ENCODE peak calls at places on chromosome 19, in four cellular contexts. M is activated naive CD4-positive, alpha-beta T cell treated with anti-CD3 and anti-CD28 coated beads, Interleukin-2, amount 10 ng/mL, durations not matched to agents 7 days and 5 days; B is foreskin fibroblast; S is lower leg skin. R is an unnamed sample.
A peak's percentile ranks its signal among the peaks of the same experiment; 100 is the strongest.

GRCh38 chr19:51136333-51136732 is 5.8 kb upstream of the SIGLEC7 start:
- DNase-seq in M (no peak), S (peak; percentile 66), B (no peak), R (no peak)

GRCh38 chr19:29873024-29873800 is 61.4 kb downstream of the CCNE1 start:
- DNase-seq in S (peak; percentile 90), M (peak; percentile 77), B (peak; percentile 62), R (no peak)

GRCh38 chr19:40693896-40694295 is 3.4 kb upstream of the NUMBL start:
- DNase-seq in B (no peak), S (no peak), M (no peak), R (no peak)

GRCh38 chr19:47095707-47096704 is 17.6 kb downstream of the ZC3H4 start:
- DNase-seq in B (no peak), S (peak; percentile 94), M (no peak), R (peak; percentile 66)

GRCh38 chr19:17538684-17539287 is 16.7 kb upstream of the COLGALT1 start:
- DNase-seq in M (no peak), B (no peak), S (no peak), R (no peak)

GRCh38 chr19:53958168-53958571 is 4.6 kb upstream of the CACNG8 start:
- DNase-seq in M (no peak), B (no peak), S (no peak), R (no peak)

GRCh38 chr19:55370305-55370988 is at the start of gene IL11:
- DNase-seq in M (no peak), S (no peak), B (peak; percentile 83), R (no peak)

GRCh38 chr19:16654151-16654550 is 5.8 kb downstream of the SMIM7 start:
- DNase-seq in S (no peak), M (no peak), B (no peak), R (no peak)

GRCh38 chr19:58572818-58573657 is at the start of gene MZF1:
- DNase-seq in B (peak; percentile 100), S (peak; percentile 100), M (peak; percentile 100), R (peak; percentile 100)

GRCh38 chr19:55353803-55354697 is 469 bp downstream of the COX6B2 start:
- DNase-seq in S (no peak), M (peak; percentile 79), B (peak; percentile 68), R (no peak)

GRCh38 chr19:42461700-42462324 is 19.1 kb upstream of the CXCL17 start:
- DNase-seq in M (no peak), B (no peak), S (no peak), R (no peak)

GRCh38 chr19:41249707-41250423 is 14.3 kb upstream of the HNRNPUL1 start:
- DNase-seq in M (no peak), S (peak; percentile 50), B (no peak), R (no peak)

GRCh38 chr19:3370214-3370720 is 3.9 kb downstream of the NFIC start:
- DNase-seq in M (no peak), B (no peak), S (no peak), R (no peak)

GRCh38 chr19:29499261-29499920 is 26.4 kb upstream of the VSTM2B start:
- DNase-seq in S (no peak), B (no peak), M (no peak), R (no peak)

GRCh38 chr19:15463865-15464371 is 426 bp downstream of the RASAL3 start:
- DNase-seq in B (no peak), S (no peak), M (peak; percentile 90), R (no peak)

GRCh38 chr19:55305491-55305890 is 19.6 kb downstream of the TMEM150B start:
- DNase-seq in S (no peak), B (peak; percentile 37), M (peak; percentile 71), R (no peak)

GRCh38 chr19:2628597-2628996 is 73.9 kb downstream of the GNG7 start:
- DNase-seq in S (no peak), M (no peak), B (no peak), R (no peak)

GRCh38 chr19:52689804-52690394 is 44.9 kb downstream of the ZNF611 start:
- DNase-seq in M (peak; percentile 62), B (peak; percentile 45), S (peak; percentile 91), R (peak; percentile 60)

GRCh38 chr19:45079911-45080469 is 930 bp downstream of the GEMIN7 start:
- DNase-seq in B (no peak), S (no peak), M (no peak), R (no peak)

R was measured in right atrium auricular region.